ENCODE peak calls at places on chromosome 1, in nine cellular contexts. One of them, this sample, is unnamed.

GRCh38 chr1:2583871-2584341 is 2.7 kb upstream of the PRXL2B start:
- DNase-seq in Panc1: no peak
- DNase-seq in GM12864: no peak
- DNase-seq in cardiac fibroblast: no peak
- DNase-seq in CD8-positive, alpha-beta T cell: no peak
- DNase-seq in omental fat pad: no peak
- DNase-seq in lower lobe of right lung: peak; percentile 75
- DNase-seq in ovary: no peak
- DNase-seq in AG09309: no peak
- DNase-seq in this sample: no peak

GRCh38 chr1:54309631-54310366 is 96.4 kb downstream of the SSBP3 start:
- DNase-seq in Panc1: no peak
- DNase-seq in GM12864: no peak
- DNase-seq in cardiac fibroblast: no peak
- DNase-seq in CD8-positive, alpha-beta T cell: no peak
- DNase-seq in omental fat pad: no peak
- DNase-seq in lower lobe of right lung: no peak
- DNase-seq in ovary: no peak
- DNase-seq in AG09309: no peak
- DNase-seq in this sample: no peak

GRCh38 chr1:182955596-182956588 is 2.9 kb upstream of the SHCBP1L start:
- DNase-seq in Panc1: no peak
- DNase-seq in GM12864: no peak
- DNase-seq in cardiac fibroblast: peak; percentile 83
- DNase-seq in CD8-positive, alpha-beta T cell: no peak
- DNase-seq in omental fat pad: no peak
- DNase-seq in lower lobe of right lung: no peak
- DNase-seq in ovary: no peak
- DNase-seq in AG09309: peak; percentile 83
- DNase-seq in this sample: peak; percentile 69

GRCh38 chr1:205398586-205398985 is 23.3 kb downstream of the LEMD1 start:
- DNase-seq in Panc1: no peak
- DNase-seq in GM12864: no peak
- DNase-seq in cardiac fibroblast: no peak
- DNase-seq in CD8-positive, alpha-beta T cell: no peak
- DNase-seq in omental fat pad: no peak
- DNase-seq in lower lobe of right lung: no peak
- DNase-seq in ovary: no peak
- DNase-seq in AG09309: no peak
- DNase-seq in this sample: no peak

GRCh38 chr1:49864597-49864996 is 159.2 kb downstream of the AGBL4 start:
- DNase-seq in Panc1: no peak
- DNase-seq in GM12864: no peak
- DNase-seq in cardiac fibroblast: no peak
- DNase-seq in CD8-positive, alpha-beta T cell: no peak
- DNase-seq in omental fat pad: no peak
- DNase-seq in lower lobe of right lung: no peak
- DNase-seq in ovary: no peak
- DNase-seq in AG09309: no peak
- DNase-seq in this sample: no peak

GRCh38 chr1:56788588-56788987 is 30.6 kb downstream of the FYB2 start:
- DNase-seq in Panc1: no peak
- DNase-seq in GM12864: no peak
- DNase-seq in cardiac fibroblast: peak; percentile 31
- DNase-seq in CD8-positive, alpha-beta T cell: no peak
- DNase-seq in omental fat pad: no peak
- DNase-seq in lower lobe of right lung: peak; percentile 46
- DNase-seq in ovary: no peak
- DNase-seq in AG09309: no peak
- DNase-seq in this sample: no peak

GRCh38 chr1:21926814-21927530 is 10.1 kb downstream of the HSPG2 start:
- DNase-seq in Panc1: no peak
- DNase-seq in GM12864: no peak
- DNase-seq in cardiac fibroblast: peak; percentile 69
- DNase-seq in CD8-positive, alpha-beta T cell: no peak
- DNase-seq in omental fat pad: no peak
- DNase-seq in lower lobe of right lung: no peak
- DNase-seq in ovary: peak; percentile 79
- DNase-seq in AG09309: no peak
- DNase-seq in this sample: no peak

GRCh38 chr1:33336580-33336979 is 15.7 kb upstream of the A3GALT2 start:
- DNase-seq in Panc1: no peak
- DNase-seq in GM12864: no peak
- DNase-seq in cardiac fibroblast: no peak
- DNase-seq in CD8-positive, alpha-beta T cell: no peak
- DNase-seq in omental fat pad: no peak
- DNase-seq in lower lobe of right lung: no peak
- DNase-seq in ovary: no peak
- DNase-seq in AG09309: no peak
- DNase-seq in this sample: no peak

GRCh38 chr1:210129092-210129491 is 103.5 kb upstream of the SERTAD4 start:
- DNase-seq in Panc1: no peak
- DNase-seq in GM12864: no peak
- DNase-seq in cardiac fibroblast: no peak
- DNase-seq in CD8-positive, alpha-beta T cell: no peak
- DNase-seq in omental fat pad: no peak
- DNase-seq in lower lobe of right lung: no peak
- DNase-seq in ovary: no peak
- DNase-seq in AG09309: no peak
- DNase-seq in this sample: no peak

GRCh38 chr1:67316918-67317317 is 9.2 kb downstream of the IL12RB2 start:
- DNase-seq in Panc1: no peak
- DNase-seq in GM12864: no peak
- DNase-seq in cardiac fibroblast: no peak
- DNase-seq in CD8-positive, alpha-beta T cell: no peak
- DNase-seq in omental fat pad: no peak
- DNase-seq in lower lobe of right lung: no peak
- DNase-seq in ovary: no peak
- DNase-seq in AG09309: no peak
- DNase-seq in this sample: no peak

GRCh38 chr1:199954701-199955100 is 72.8 kb upstream of the NR5A2 start:
- DNase-seq in Panc1: no peak
- DNase-seq in GM12864: no peak
- DNase-seq in cardiac fibroblast: no peak
- DNase-seq in CD8-positive, alpha-beta T cell: no peak
- DNase-seq in omental fat pad: no peak
- DNase-seq in lower lobe of right lung: no peak
- DNase-seq in ovary: no peak
- DNase-seq in AG09309: no peak
- DNase-seq in this sample: no peak

GRCh38 chr1:199959775-199960110 is 67.8 kb upstream of the NR5A2 start:
- DNase-seq in Panc1: no peak
- DNase-seq in GM12864: no peak
- DNase-seq in cardiac fibroblast: no peak
- DNase-seq in CD8-positive, alpha-beta T cell: no peak
- DNase-seq in omental fat pad: no peak
- DNase-seq in lower lobe of right lung: no peak
- DNase-seq in ovary: no peak
- DNase-seq in AG09309: no peak
- DNase-seq in this sample: no peak

GRCh38 chr1:199959033-199959774 is 68.3 kb upstream of the NR5A2 start:
- DNase-seq in Panc1: no peak
- DNase-seq in GM12864: no peak
- DNase-seq in cardiac fibroblast: no peak
- DNase-seq in CD8-positive, alpha-beta T cell: no peak
- DNase-seq in omental fat pad: no peak
- DNase-seq in lower lobe of right lung: no peak
- DNase-seq in ovary: no peak
- DNase-seq in AG09309: no peak
- DNase-seq in this sample: no peak

GRCh38 chr1:199955235-199955634 is 72.3 kb upstream of the NR5A2 start:
- DNase-seq in Panc1: no peak
- DNase-seq in GM12864: no peak
- DNase-seq in cardiac fibroblast: no peak
- DNase-seq in CD8-positive, alpha-beta T cell: no peak
- DNase-seq in omental fat pad: no peak
- DNase-seq in lower lobe of right lung: no peak
- DNase-seq in ovary: no peak
- DNase-seq in AG09309: no peak
- DNase-seq in this sample: no peak

DNA sequence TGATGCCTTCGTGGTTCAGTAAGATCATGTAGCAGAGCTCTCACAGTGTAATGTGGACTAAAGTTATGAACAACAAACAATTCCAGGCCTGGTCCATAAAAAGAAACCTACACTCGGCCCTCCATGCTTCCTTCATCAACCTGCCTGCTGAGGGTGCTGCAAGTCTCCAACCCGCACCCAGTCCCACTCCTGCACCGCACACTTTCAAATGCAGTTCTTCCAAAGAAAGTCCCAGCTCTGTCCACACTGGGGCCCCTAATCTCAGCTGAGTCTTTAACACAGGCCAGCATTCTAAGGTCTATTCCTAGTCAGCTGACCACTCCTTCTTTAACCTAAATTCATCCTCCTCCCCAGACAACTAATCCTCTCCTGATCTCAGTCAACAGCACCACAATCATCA is 71.5 kb upstream of the NR5A2 start:
- DNase-seq in Panc1: no peak
- DNase-seq in GM12864: no peak
- DNase-seq in cardiac fibroblast: no peak
- DNase-seq in CD8-positive, alpha-beta T cell: no peak
- DNase-seq in omental fat pad: no peak
- DNase-seq in lower lobe of right lung: no peak
- DNase-seq in ovary: no peak
- DNase-seq in AG09309: no peak
- DNase-seq in this sample: no peak
- TF ChIP-seq CTCF in Panc1: no peak
- TF ChIP-seq CTCF in GM12864: no peak
- TF ChIP-seq CTCF in cardiac fibroblast: no peak
- TF ChIP-seq CTCF in CD8-positive, alpha-beta T cell: no peak
- TF ChIP-seq CTCF in omental fat pad: no peak
- TF ChIP-seq CTCF in lower lobe of right lung: no peak
- TF ChIP-seq CTCF in ovary: no peak
- TF ChIP-seq CTCF in AG09309: no peak
- TF ChIP-seq CTCF in this sample: no peak

GRCh38 chr1:169193191-169193850 is 86.8 kb downstream of the ATP1B1 start:
- DNase-seq in Panc1: no peak
- DNase-seq in GM12864: no peak
- DNase-seq in cardiac fibroblast: peak; percentile 76
- DNase-seq in CD8-positive, alpha-beta T cell: no peak
- DNase-seq in omental fat pad: no peak
- DNase-seq in lower lobe of right lung: no peak
- DNase-seq in ovary: peak; percentile 42
- DNase-seq in AG09309: no peak
- DNase-seq in this sample: no peak
- TF ChIP-seq CTCF in Panc1: no peak
- TF ChIP-seq CTCF in GM12864: no peak
- TF ChIP-seq CTCF in cardiac fibroblast: no peak
- TF ChIP-seq CTCF in CD8-positive, alpha-beta T cell: no peak
- TF ChIP-seq CTCF in omental fat pad: no peak
- TF ChIP-seq CTCF in lower lobe of right lung: no peak
- TF ChIP-seq CTCF in ovary: no peak
- TF ChIP-seq CTCF in AG09309: no peak
- TF ChIP-seq CTCF in this sample: no peak

GRCh38 chr1:37347104-37347503 is 127.3 kb upstream of the ZC3H12A start:
- DNase-seq in Panc1: no peak
- DNase-seq in GM12864: no peak
- DNase-seq in cardiac fibroblast: no peak
- DNase-seq in CD8-positive, alpha-beta T cell: no peak
- DNase-seq in omental fat pad: no peak
- DNase-seq in lower lobe of right lung: no peak
- DNase-seq in ovary: no peak
- DNase-seq in AG09309: no peak
- DNase-seq in this sample: no peak

GRCh38 chr1:37338658-37339057 is 135.7 kb upstream of the ZC3H12A start:
- DNase-seq in Panc1: no peak
- DNase-seq in GM12864: no peak
- DNase-seq in cardiac fibroblast: no peak
- DNase-seq in CD8-positive, alpha-beta T cell: no peak
- DNase-seq in omental fat pad: no peak
- DNase-seq in lower lobe of right lung: no peak
- DNase-seq in ovary: no peak
- DNase-seq in AG09309: no peak
- DNase-seq in this sample: no peak

GRCh38 chr1:37342736-37343135 is 131.6 kb upstream of the ZC3H12A start:
- DNase-seq in Panc1: no peak
- DNase-seq in GM12864: no peak
- DNase-seq in cardiac fibroblast: no peak
- DNase-seq in CD8-positive, alpha-beta T cell: no peak
- DNase-seq in omental fat pad: no peak
- DNase-seq in lower lobe of right lung: no peak
- DNase-seq in ovary: no peak
- DNase-seq in AG09309: no peak
- DNase-seq in this sample: no peak
- TF ChIP-seq CTCF in Panc1: no peak
- TF ChIP-seq CTCF in GM12864: no peak
- TF ChIP-seq CTCF in cardiac fibroblast: no peak
- TF ChIP-seq CTCF in CD8-positive, alpha-beta T cell: no peak
- TF ChIP-seq CTCF in omental fat pad: no peak
- TF ChIP-seq CTCF in lower lobe of right lung: no peak
- TF ChIP-seq CTCF in ovary: no peak
- TF ChIP-seq CTCF in AG09309: no peak
- TF ChIP-seq CTCF in this sample: no peak

GRCh38 chr1:94926915-94927404 is at the start of gene CNN3:
- DNase-seq in Panc1: no peak
- DNase-seq in GM12864: no peak
- DNase-seq in cardiac fibroblast: peak; percentile 97
- DNase-seq in CD8-positive, alpha-beta T cell: peak; percentile 49
- DNase-seq in omental fat pad: peak; percentile 61
- DNase-seq in lower lobe of right lung: peak; percentile 94
- DNase-seq in ovary: peak; percentile 97
- DNase-seq in AG09309: peak; percentile 71
- DNase-seq in this sample: peak; percentile 79

GRCh38 chr1:94924967-94925366 is 1.9 kb downstream of the CNN3 start:
- DNase-seq in Panc1: no peak
- DNase-seq in GM12864: no peak
- DNase-seq in cardiac fibroblast: peak; percentile 62
- DNase-seq in CD8-positive, alpha-beta T cell: no peak
- DNase-seq in omental fat pad: no peak
- DNase-seq in lower lobe of right lung: no peak
- DNase-seq in ovary: no peak
- DNase-seq in AG09309: no peak
- DNase-seq in this sample: no peak

GRCh38 chr1:94927405-94928175 is 680 bp upstream of the CNN3 start:
- DNase-seq in Panc1: no peak
- DNase-seq in GM12864: no peak
- DNase-seq in cardiac fibroblast: peak; percentile 67
- DNase-seq in CD8-positive, alpha-beta T cell: no peak
- DNase-seq in omental fat pad: no peak
- DNase-seq in lower lobe of right lung: peak; percentile 67
- DNase-seq in ovary: no peak
- DNase-seq in AG09309: no peak
- DNase-seq in this sample: no peak

GRCh38 chr1:94925561-94926364 is 1.1 kb downstream of the CNN3 start:
- DNase-seq in Panc1: no peak
- DNase-seq in GM12864: no peak
- DNase-seq in cardiac fibroblast: peak; percentile 90
- DNase-seq in CD8-positive, alpha-beta T cell: peak; percentile 6
- DNase-seq in omental fat pad: peak; percentile 39
- DNase-seq in lower lobe of right lung: peak; percentile 57
- DNase-seq in ovary: peak; percentile 80
- DNase-seq in AG09309: no peak
- DNase-seq in this sample: peak; percentile 65

DNA sequence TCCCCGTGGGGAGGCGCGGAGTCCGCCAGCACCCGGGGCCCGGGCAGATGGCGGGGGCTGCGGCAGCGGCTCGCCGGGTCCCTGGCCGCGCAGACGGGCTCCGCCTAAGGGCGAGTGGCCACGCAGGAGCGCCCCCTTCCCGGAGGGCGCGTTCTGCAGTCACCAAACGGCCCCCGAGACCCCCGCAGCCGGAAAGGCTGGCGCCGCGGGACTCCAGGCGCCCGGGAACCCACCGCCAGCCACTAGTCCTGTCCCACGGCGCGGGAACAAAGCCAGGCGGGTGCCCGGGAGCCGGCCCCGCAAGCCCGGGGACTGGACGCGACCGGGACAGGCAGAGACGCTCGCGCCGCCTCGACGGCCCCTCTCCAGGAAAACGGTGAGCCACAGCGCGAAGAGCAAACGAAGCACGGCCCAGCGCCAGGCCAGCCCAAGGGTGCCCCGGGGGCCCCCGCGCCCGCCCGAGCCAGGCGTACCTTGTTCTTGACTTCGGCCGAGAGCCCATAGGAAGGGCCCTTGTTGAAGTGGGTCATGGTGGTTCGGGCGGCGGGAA is 470 bp downstream of the CNN3 start:
- DNase-seq in Panc1: no peak
- DNase-seq in GM12864: no peak
- DNase-seq in cardiac fibroblast: peak; percentile 71
- DNase-seq in CD8-positive, alpha-beta T cell: no peak
- DNase-seq in omental fat pad: no peak
- DNase-seq in lower lobe of right lung: peak; percentile 65
- DNase-seq in ovary: peak; percentile 86
- DNase-seq in AG09309: no peak
- DNase-seq in this sample: no peak
- TF ChIP-seq CTCF in Panc1: peak; percentile 69
- TF ChIP-seq CTCF in GM12864: no peak
- TF ChIP-seq CTCF in cardiac fibroblast: peak; percentile 23
- TF ChIP-seq CTCF in CD8-positive, alpha-beta T cell: no peak
- TF ChIP-seq CTCF in omental fat pad: no peak
- TF ChIP-seq CTCF in lower lobe of right lung: peak; percentile 39
- TF ChIP-seq CTCF in ovary: peak; percentile 17
- TF ChIP-seq CTCF in AG09309: peak; percentile 41
- TF ChIP-seq CTCF in this sample: peak; percentile 41